ENCODE peak calls at places on chromosomes 7 and 10, in seven cellular contexts. One of them, this sample, is unnamed.
A peak's percentile ranks its signal among the peaks of the same experiment; 100 is the strongest.

GRCh38 chr7:64959072-64959747 is 31.6 kb downstream of the ZNF117 start:
- DNase-seq in neuronal stem cell: no peak
- DNase-seq in prostate gland: no peak
- DNase-seq in upper lobe of right lung: no peak
- DNase-seq in heart left ventricle: no peak
- DNase-seq in uterus: no peak
- DNase-seq in breast epithelium: no peak
- DNase-seq in this sample: no peak

GRCh38 chr10:78165617-78166016 is 132.0 kb downstream of the RPS24 start:
- DNase-seq in uterus: no peak
- DNase-seq in breast epithelium: no peak
- DNase-seq in heart left ventricle: no peak
- DNase-seq in upper lobe of right lung: no peak
- DNase-seq in neuronal stem cell: peak; percentile 24
- DNase-seq in prostate gland: no peak
- DNase-seq in this sample: no peak

GRCh38 chr10:77315511-77316129 is 322.0 kb downstream of the KCNMA1 start:
- DNase-seq in neuronal stem cell: no peak
- DNase-seq in uterus: no peak
- DNase-seq in prostate gland: no peak
- DNase-seq in upper lobe of right lung: no peak
- DNase-seq in heart left ventricle: no peak
- DNase-seq in breast epithelium: no peak
- DNase-seq in this sample: no peak

GRCh38 chr7:7351156-7351555 is 168.8 kb downstream of the C1GALT1 start:
- DNase-seq in prostate gland: no peak
- DNase-seq in neuronal stem cell: no peak
- DNase-seq in uterus: no peak
- DNase-seq in heart left ventricle: no peak
- DNase-seq in upper lobe of right lung: no peak
- DNase-seq in breast epithelium: no peak
- DNase-seq in this sample: no peak

GRCh38 chr10:109866168-109866994 is 56.9 kb downstream of the XPNPEP1 start:
- DNase-seq in uterus: no peak
- DNase-seq in upper lobe of right lung: no peak
- DNase-seq in neuronal stem cell: no peak
- DNase-seq in prostate gland: no peak
- DNase-seq in breast epithelium: no peak
- DNase-seq in heart left ventricle: peak; percentile 51
- DNase-seq in this sample: peak; percentile 20

GRCh38 chr7:15864260-15864991 is 177.9 kb upstream of the MEOX2 start:
- DNase-seq in breast epithelium: no peak
- DNase-seq in neuronal stem cell: no peak
- DNase-seq in upper lobe of right lung: no peak
- DNase-seq in heart left ventricle: no peak
- DNase-seq in uterus: no peak
- DNase-seq in prostate gland: no peak
- DNase-seq in this sample: no peak

GRCh38 chr7:49001610-49002033 is 77.3 kb downstream of the CDC14C start:
- DNase-seq in heart left ventricle: peak; percentile 20
- DNase-seq in breast epithelium: no peak
- DNase-seq in prostate gland: no peak
- DNase-seq in upper lobe of right lung: no peak
- DNase-seq in uterus: no peak
- DNase-seq in neuronal stem cell: peak; percentile 42
- DNase-seq in this sample: peak; percentile 37

GRCh38 chr10:90317172-90317571 is 540.7 kb downstream of the HTR7 start:
- DNase-seq in uterus: no peak
- DNase-seq in breast epithelium: no peak
- DNase-seq in upper lobe of right lung: no peak
- DNase-seq in neuronal stem cell: no peak
- DNase-seq in heart left ventricle: no peak
- DNase-seq in prostate gland: no peak
- DNase-seq in this sample: no peak

DNA sequence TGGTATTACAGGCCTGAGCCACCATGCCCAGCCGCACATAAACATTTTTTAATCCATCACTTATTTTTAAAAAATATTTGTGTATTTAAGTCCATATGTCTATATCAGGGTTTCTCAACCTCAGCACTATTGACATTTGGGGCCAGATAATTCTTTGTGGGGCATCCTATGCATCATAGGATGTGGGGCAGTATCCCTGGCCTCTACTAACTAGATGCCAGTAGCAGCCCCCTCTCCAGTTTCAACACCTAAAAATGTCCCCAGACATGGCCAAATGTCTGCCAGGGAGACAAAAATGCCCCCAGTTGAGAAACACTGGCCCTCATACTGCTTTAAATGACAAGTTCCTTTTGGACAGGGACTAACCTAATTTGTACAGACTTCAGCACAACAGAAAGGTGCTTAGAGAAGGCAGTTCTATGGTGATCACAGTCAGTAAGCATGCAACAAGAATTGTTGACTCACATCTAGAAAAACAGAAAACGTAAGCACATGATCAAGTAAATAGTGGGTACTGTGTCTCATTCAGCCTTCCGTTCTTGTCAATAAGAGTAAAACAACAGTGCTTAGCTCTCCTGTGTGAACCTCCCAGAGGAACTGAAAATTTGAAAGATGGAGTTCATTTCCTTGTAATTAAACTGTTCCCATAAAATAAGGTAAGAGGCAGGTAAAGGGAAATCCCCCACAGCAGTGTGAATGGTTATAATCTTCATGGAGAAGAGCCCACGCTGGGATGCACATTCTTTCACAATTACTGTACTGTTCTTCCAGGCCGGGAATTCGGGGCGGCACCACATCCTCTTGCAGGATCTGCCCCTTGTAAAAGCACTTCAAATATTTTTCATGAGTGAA is 17.3 kb upstream of the ADRB1 start:
- DNase-seq in uterus: no peak
- DNase-seq in prostate gland: no peak
- DNase-seq in neuronal stem cell: no peak
- DNase-seq in heart left ventricle: no peak
- DNase-seq in upper lobe of right lung: no peak
- DNase-seq in breast epithelium: no peak
- DNase-seq in this sample: no peak
- H3K27ac ChIP-seq in uterus: no peak overlapping the region
- H3K27ac ChIP-seq in prostate gland: peak overlapping the region; percentile 26
- H3K27ac ChIP-seq in neuronal stem cell: no peak overlapping the region
- H3K27ac ChIP-seq in heart left ventricle: no peak overlapping the region
- H3K27ac ChIP-seq in upper lobe of right lung: peak overlapping the region; percentile 61
- H3K27ac ChIP-seq in breast epithelium: no peak overlapping the region
- H3K27ac ChIP-seq in this sample: no peak overlapping the region

GRCh38 chr10:33125522-33125921 is 167.5 kb upstream of the ITGB1 start:
- DNase-seq in uterus: no peak
- DNase-seq in upper lobe of right lung: no peak
- DNase-seq in prostate gland: no peak
- DNase-seq in heart left ventricle: no peak
- DNase-seq in neuronal stem cell: no peak
- DNase-seq in breast epithelium: no peak
- DNase-seq in this sample: no peak
- H3K4me1 ChIP-seq in uterus: no peaks in the 10 kb centered on the region
- H3K4me1 ChIP-seq in upper lobe of right lung: peaks cover 18% of the 10 kb centered on the region
- H3K4me1 ChIP-seq in prostate gland: no peaks in the 10 kb centered on the region
- H3K4me1 ChIP-seq in heart left ventricle: peaks cover 20% of the 10 kb centered on the region
- H3K4me1 ChIP-seq in neuronal stem cell: no peaks in the 10 kb centered on the region
- H3K4me1 ChIP-seq in breast epithelium: no peaks in the 10 kb centered on the region
- H3K4me1 ChIP-seq in this sample: no peaks in the 10 kb centered on the region

GRCh38 chr10:30176776-30177533 is 117.6 kb upstream of the JCAD start:
- DNase-seq in heart left ventricle: no peak
- DNase-seq in upper lobe of right lung: no peak
- DNase-seq in neuronal stem cell: no peak
- DNase-seq in breast epithelium: no peak
- DNase-seq in prostate gland: no peak
- DNase-seq in uterus: no peak
- DNase-seq in this sample: no peak
- H3K27ac ChIP-seq in heart left ventricle: no peak overlapping the region
- H3K27ac ChIP-seq in upper lobe of right lung: no peak overlapping the region
- H3K27ac ChIP-seq in neuronal stem cell: no peak overlapping the region
- H3K27ac ChIP-seq in breast epithelium: no peak overlapping the region
- H3K27ac ChIP-seq in prostate gland: no peak overlapping the region
- H3K27ac ChIP-seq in uterus: no peak overlapping the region
- H3K27ac ChIP-seq in this sample: no peak overlapping the region

GRCh38 chr7:37225255-37226012 is 223.2 kb downstream of the ELMO1 start:
- DNase-seq in breast epithelium: no peak
- DNase-seq in uterus: no peak
- DNase-seq in heart left ventricle: no peak
- DNase-seq in upper lobe of right lung: no peak
- DNase-seq in neuronal stem cell: no peak
- DNase-seq in prostate gland: no peak
- DNase-seq in this sample: no peak
- H3K4me1 ChIP-seq in breast epithelium: no peaks in the 10 kb centered on the region
- H3K4me1 ChIP-seq in uterus: no peaks in the 10 kb centered on the region
- H3K4me1 ChIP-seq in heart left ventricle: no peaks in the 10 kb centered on the region
- H3K4me1 ChIP-seq in upper lobe of right lung: peaks cover 10% of the 10 kb centered on the region
- H3K4me1 ChIP-seq in neuronal stem cell: no peaks in the 10 kb centered on the region
- H3K4me1 ChIP-seq in prostate gland: no peaks in the 10 kb centered on the region
- H3K4me1 ChIP-seq in this sample: no peaks in the 10 kb centered on the region

GRCh38 chr7:12726908-12727307 is 39.5 kb downstream of the ARL4A start:
- DNase-seq in heart left ventricle: no peak
- DNase-seq in neuronal stem cell: no peak
- DNase-seq in upper lobe of right lung: no peak
- DNase-seq in uterus: no peak
- DNase-seq in breast epithelium: no peak
- DNase-seq in prostate gland: no peak
- DNase-seq in this sample: no peak

GRCh38 chr7:12727455-12728191 is 40.2 kb downstream of the ARL4A start:
- DNase-seq in prostate gland: no peak
- DNase-seq in uterus: no peak
- DNase-seq in breast epithelium: no peak
- DNase-seq in heart left ventricle: no peak
- DNase-seq in upper lobe of right lung: no peak
- DNase-seq in neuronal stem cell: no peak
- DNase-seq in this sample: no peak

GRCh38 chr7:12730523-12730922 is 43.1 kb downstream of the ARL4A start:
- DNase-seq in breast epithelium: no peak
- DNase-seq in uterus: no peak
- DNase-seq in upper lobe of right lung: no peak
- DNase-seq in neuronal stem cell: no peak
- DNase-seq in prostate gland: no peak
- DNase-seq in heart left ventricle: no peak
- DNase-seq in this sample: no peak

GRCh38 chr7:12729112-12729511 is 41.7 kb downstream of the ARL4A start:
- DNase-seq in heart left ventricle: peak; percentile 83
- DNase-seq in neuronal stem cell: no peak
- DNase-seq in uterus: peak; percentile 51
- DNase-seq in upper lobe of right lung: peak; percentile 69
- DNase-seq in breast epithelium: peak; percentile 54
- DNase-seq in prostate gland: peak; percentile 32
- DNase-seq in this sample: peak; percentile 54

GRCh38 chr7:12728192-12728538 is 40.7 kb downstream of the ARL4A start:
- DNase-seq in neuronal stem cell: no peak
- DNase-seq in upper lobe of right lung: no peak
- DNase-seq in heart left ventricle: no peak
- DNase-seq in uterus: no peak
- DNase-seq in breast epithelium: no peak
- DNase-seq in prostate gland: no peak
- DNase-seq in this sample: no peak
- H3K27ac ChIP-seq in neuronal stem cell: no peak overlapping the region
- H3K27ac ChIP-seq in upper lobe of right lung: no peak overlapping the region
- H3K27ac ChIP-seq in heart left ventricle: peak overlapping the region; percentile 75
- H3K27ac ChIP-seq in uterus: peak overlapping the region; percentile 25
- H3K27ac ChIP-seq in breast epithelium: no peak overlapping the region
- H3K27ac ChIP-seq in prostate gland: no peak overlapping the region
- H3K27ac ChIP-seq in this sample: no peak overlapping the region

GRCh38 chr10:97711640-97712267 is 1.8 kb upstream of the MARVELD1 start:
- DNase-seq in prostate gland: no peak
- DNase-seq in breast epithelium: no peak
- DNase-seq in heart left ventricle: no peak
- DNase-seq in upper lobe of right lung: no peak
- DNase-seq in neuronal stem cell: no peak
- DNase-seq in uterus: no peak
- DNase-seq in this sample: no peak

GRCh38 chr10:97708167-97708566 is 5.4 kb upstream of the MARVELD1 start:
- DNase-seq in prostate gland: no peak
- DNase-seq in heart left ventricle: no peak
- DNase-seq in breast epithelium: no peak
- DNase-seq in neuronal stem cell: no peak
- DNase-seq in upper lobe of right lung: no peak
- DNase-seq in uterus: no peak
- DNase-seq in this sample: no peak

GRCh38 chr10:97707134-97707861 is 6.2 kb upstream of the MARVELD1 start:
- DNase-seq in uterus: no peak
- DNase-seq in prostate gland: no peak
- DNase-seq in heart left ventricle: no peak
- DNase-seq in upper lobe of right lung: no peak
- DNase-seq in neuronal stem cell: no peak
- DNase-seq in breast epithelium: no peak
- DNase-seq in this sample: no peak

GRCh38 chr10:97709746-97710078 is 3.8 kb upstream of the MARVELD1 start:
- DNase-seq in neuronal stem cell: no peak
- DNase-seq in heart left ventricle: no peak
- DNase-seq in breast epithelium: no peak
- DNase-seq in uterus: no peak
- DNase-seq in upper lobe of right lung: no peak
- DNase-seq in prostate gland: no peak
- DNase-seq in this sample: no peak

DNA sequence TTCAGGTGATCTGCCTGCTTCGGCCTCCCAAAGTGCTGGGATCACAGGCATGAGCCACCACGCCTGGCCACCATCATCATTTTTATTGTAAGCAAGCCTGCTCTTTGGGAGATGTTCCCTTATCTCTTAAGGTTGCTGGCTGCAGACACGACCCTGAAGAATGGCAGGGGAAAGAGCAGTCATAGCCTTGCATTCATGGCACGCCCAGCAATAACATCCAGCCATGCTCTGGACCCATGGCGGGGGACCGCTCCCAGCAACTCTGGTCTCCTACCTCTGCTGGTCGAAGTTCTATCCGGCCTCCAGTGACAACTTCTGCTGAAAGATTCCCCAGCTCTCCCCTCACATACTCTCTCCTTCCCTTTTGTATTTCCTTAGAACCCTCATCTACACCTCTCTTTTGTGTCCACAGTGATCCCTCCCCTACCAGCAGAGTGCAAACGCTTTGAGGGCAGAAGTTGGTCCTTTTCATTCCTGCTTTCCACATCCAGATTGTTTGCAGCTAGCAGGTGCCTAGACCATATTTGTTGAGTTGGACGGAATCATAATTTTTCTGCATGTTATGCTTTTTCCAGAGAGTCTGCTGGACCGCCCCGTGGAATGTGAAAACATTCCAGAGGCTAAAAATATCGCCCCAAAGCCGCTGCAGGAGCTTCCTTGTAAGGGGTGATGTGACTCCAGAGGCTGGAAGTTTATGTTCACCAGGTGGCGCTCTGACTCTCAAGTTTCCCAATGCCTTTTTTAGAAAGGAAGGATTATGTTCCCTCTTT is 4.4 kb upstream of the MARVELD1 start:
- DNase-seq in neuronal stem cell: peak; percentile 65
- DNase-seq in prostate gland: peak; percentile 69
- DNase-seq in uterus: peak; percentile 90
- DNase-seq in heart left ventricle: peak; percentile 78
- DNase-seq in upper lobe of right lung: no peak
- DNase-seq in breast epithelium: peak; percentile 66
- DNase-seq in this sample: peak; percentile 82
- H3K4me1 ChIP-seq in neuronal stem cell: no peaks in the 10 kb centered on the region
- H3K4me1 ChIP-seq in prostate gland: no peaks in the 10 kb centered on the region
- H3K4me1 ChIP-seq in uterus: no peaks in the 10 kb centered on the region
- H3K4me1 ChIP-seq in heart left ventricle: peaks cover 8% of the 10 kb centered on the region
- H3K4me1 ChIP-seq in upper lobe of right lung: peaks cover 7% of the 10 kb centered on the region
- H3K4me1 ChIP-seq in breast epithelium: no peaks in the 10 kb centered on the region
- H3K4me1 ChIP-seq in this sample: no peaks in the 10 kb centered on the region